ENCODE peak calls at places on chromosome 21, in eight cellular contexts. Z, T, A, O, B, J, S and X are unnamed samples. For H3K36me3 and H3K27me3, the result is how much of the 10 kb centered on the place peaks cover.

GRCh38 chr21:39096754-39097153 is 86.5 kb downstream of the PSMG1 start:
- DNase-seq in Z (no peak), T (no peak), A (no peak), O (no peak), B (no peak), J (peak), S (no peak), X (no peak)

GRCh38 chr21:39515684-39516083 is 63.9 kb downstream of the SH3BGR start:
- DNase-seq in Z (no peak), T (no peak), A (no peak), O (no peak), B (no peak), J (no peak), S (no peak), X (no peak)

GRCh38 chr21:19123525-19123924 is 719.9 kb upstream of the TMPRSS15 start:
- DNase-seq in Z (no peak), T (no peak), A (no peak), O (no peak), B (no peak), J (no peak), S (no peak), X (no peak)

GRCh38 chr21:25607151-25607811 is at the start of gene MRPL39:
- DNase-seq in Z (peak), T (peak), A (peak), O (peak), B (peak), J (peak), S (peak), X (peak)

GRCh38 chr21:16342932-16343331 is 613.1 kb downstream of the USP25 start:
- DNase-seq in Z (no peak), T (no peak), A (no peak), O (no peak), B (no peak), J (no peak), S (no peak), X (no peak)

GRCh38 chr21:25999935-26000582 is 170.5 kb downstream of the APP start:
- DNase-seq in Z (no peak), T (no peak), A (no peak), O (peak), B (no peak), J (no peak), S (no peak), X (no peak)

GRCh38 chr21:24110846-24111245 is 1496.4 kb downstream of the MRPL39 start:
- DNase-seq in Z (no peak), T (no peak), A (no peak), O (no peak), B (peak), J (no peak), S (no peak), X (no peak)

GRCh38 chr21:17370263-17370662 is 142.6 kb upstream of the CXADR start:
- DNase-seq in Z (no peak), T (no peak), A (no peak), O (no peak), B (peak), J (no peak), S (no peak), X (no peak)

GRCh38 chr21:30839304-30839703 is 9.7 kb upstream of the KRTAP7-1 start:
- DNase-seq in Z (peak), T (peak), A (peak), O (no peak), B (peak), J (peak), S (no peak), X (no peak)

GRCh38 chr21:25512095-25513086 is 94.9 kb downstream of the MRPL39 start:
- DNase-seq in Z (no peak), T (no peak), A (no peak), O (no peak), B (no peak), J (no peak), S (no peak), X (no peak)

GRCh38 chr21:26112127-26112742 is 58.3 kb downstream of the APP start:
- DNase-seq in Z (no peak), T (no peak), A (no peak), O (no peak), B (no peak), J (no peak), S (no peak), X (no peak)

GRCh38 chr21:39136711-39137110 is 46.5 kb downstream of the PSMG1 start:
- DNase-seq in Z (no peak), T (no peak), A (no peak), O (no peak), B (peak), J (no peak), S (no peak), X (no peak)

GRCh38 chr21:27423073-27423472 is 456.2 kb upstream of the ADAMTS5 start:
- DNase-seq in Z (no peak), T (no peak), A (no peak), O (no peak), B (peak), J (no peak), S (no peak), X (no peak)

GRCh38 chr21:22355949-22356348 is 1357.7 kb downstream of the NCAM2 start:
- DNase-seq in Z (no peak), T (no peak), A (no peak), O (no peak), B (peak), J (no peak), S (no peak), X (no peak)

GRCh38 chr21:17612565-17613241 is at the start of gene BTG3:
- DNase-seq in Z (peak), T (peak), A (peak), O (peak), B (peak), J (peak), S (peak), X (peak)

GRCh38 chr21:35335951-35336446 is 286.9 kb upstream of the RUNX1 start:
- DNase-seq in Z (no peak), T (no peak), A (no peak), O (no peak), B (no peak), J (no peak), S (no peak), X (no peak)

GRCh38 chr21:44919111-44919912 is 1.4 kb downstream of the ITGB2 start:
- DNase-seq in Z (no peak), T (no peak), A (no peak), O (no peak), B (no peak), J (no peak), S (no peak), X (no peak)

GRCh38 chr21:44729336-44730027 is 18.1 kb upstream of the TSPEAR start:
- DNase-seq in Z (no peak), T (no peak), A (no peak), O (no peak), B (no peak), J (no peak), S (no peak), X (no peak)

GRCh38 chr21:44666401-44667320 is at the start of gene KRTAP12-2:
- DNase-seq in Z (no peak), T (no peak), A (no peak), O (no peak), B (peak), J (no peak), S (no peak), X (no peak)

GRCh38 chr21:38773108-38774061 is 32.3 kb upstream of the ETS2 start:
- DNase-seq in Z (peak), T (no peak), A (no peak), O (no peak), B (peak), J (no peak), S (peak), X (no peak)

GRCh38 chr21:26587621-26588260 is 14.7 kb upstream of the CYYR1 start:
- DNase-seq in Z (peak), T (no peak), A (no peak), O (no peak), B (peak), J (no peak), S (no peak), X (no peak)

GRCh38 chr21:44300262-44300959 is 558 bp downstream of the PFKL start:
- DNase-seq in Z (peak), T (no peak), A (peak), O (peak), B (peak), J (peak), S (no peak), X (peak)

GRCh38 chr21:16046625-16047340 is 317.0 kb downstream of the USP25 start:
- DNase-seq in Z (no peak), T (no peak), A (no peak), O (no peak), B (peak), J (no peak), S (no peak), X (no peak)

GRCh38 chr21:44712203-44713028 is 1.0 kb upstream of the TSPEAR start:
- DNase-seq in Z (no peak), T (no peak), A (no peak), O (no peak), B (no peak), J (peak), S (no peak), X (no peak)

GRCh38 chr21:17911628-17912027 is 92.5 kb upstream of the C21orf91 start:
- DNase-seq in Z (no peak), T (no peak), A (no peak), O (no peak), B (peak), J (no peak), S (no peak), X (no peak)

GRCh38 chr21:27571706-27572105 is 604.8 kb upstream of the ADAMTS5 start:
- DNase-seq in Z (no peak), T (no peak), A (no peak), O (no peak), B (peak), J (no peak), S (no peak), X (no peak)

GRCh38 chr21:27722095-27722494 is 755.2 kb upstream of the ADAMTS5 start:
- DNase-seq in Z (no peak), T (no peak), A (peak), O (no peak), B (peak), J (no peak), S (no peak), X (no peak)

GRCh38 chr21:26845750-26846035 is 484 bp upstream of the ADAMTS1 start:
- DNase-seq in Z (no peak), T (no peak), A (no peak), O (no peak), B (no peak), J (no peak), S (no peak), X (no peak)

GRCh38 chr21:44550807-44551206 is 498 bp downstream of the KRTAP10-2 start:
- DNase-seq in Z (no peak), T (no peak), A (no peak), O (no peak), B (peak), J (no peak), S (no peak), X (no peak)

GRCh38 chr21:17679002-17679600 is 66.4 kb upstream of the BTG3 start:
- DNase-seq in Z (peak), T (peak), A (no peak), O (peak), B (peak), J (no peak), S (peak), X (peak)

GRCh38 chr21:16280731-16281130 is 550.9 kb downstream of the USP25 start:
- DNase-seq in Z (no peak), T (no peak), A (no peak), O (no peak), B (no peak), J (no peak), S (no peak), X (no peak)

GRCh38 chr21:16644690-16645089 is 868.2 kb upstream of the CXADR start:
- DNase-seq in Z (no peak), T (no peak), A (no peak), O (no peak), B (no peak), J (no peak), S (no peak), X (no peak)

GRCh38 chr21:41919666-41920398 is 34.0 kb downstream of the C2CD2 start:
- DNase-seq in Z (no peak), T (no peak), A (no peak), O (no peak), B (no peak), J (no peak), S (no peak), X (no peak)
- H3K36me3 ChIP-seq in Z (under half), T (under half), A (under half), O (under half), B (under half), J (under half), S (under half), X (under half)

GRCh38 chr21:36753556-36753955 is 54.6 kb downstream of the SIM2 start:
- DNase-seq in Z (no peak), T (no peak), A (no peak), O (no peak), B (peak), J (no peak), S (no peak), X (no peak)

GRCh38 chr21:36750579-36750959 is 51.7 kb downstream of the SIM2 start:
- DNase-seq in Z (no peak), T (no peak), A (no peak), O (no peak), B (no peak), J (no peak), S (no peak), X (no peak)

GRCh38 chr21:36754241-36754881 is 55.4 kb downstream of the SIM2 start:
- DNase-seq in Z (no peak), T (no peak), A (no peak), O (no peak), B (no peak), J (no peak), S (no peak), X (no peak)

GRCh38 chr21:36749935-36750578 is 51.1 kb downstream of the SIM2 start:
- DNase-seq in Z (peak), T (peak), A (peak), O (no peak), B (no peak), J (no peak), S (no peak), X (no peak)

DNA sequence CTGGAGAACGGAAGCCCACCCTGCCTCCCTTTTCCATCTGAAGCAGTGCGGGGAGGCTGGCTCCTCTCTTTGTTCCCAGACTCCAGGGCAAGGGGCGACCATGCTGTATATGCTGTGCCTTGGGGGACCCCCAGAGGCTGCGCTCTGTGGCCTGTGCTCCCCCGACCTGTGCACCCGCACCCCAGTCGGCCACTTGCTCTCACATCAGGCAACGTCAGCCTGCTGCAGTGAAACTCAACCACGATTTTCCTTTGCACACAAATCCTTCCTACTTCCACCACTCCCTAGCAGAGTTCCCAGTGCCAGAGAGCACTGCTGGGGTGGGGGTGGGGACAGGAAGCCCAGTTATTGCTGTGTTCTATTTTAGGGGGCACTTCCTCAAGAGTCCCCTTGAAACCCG is 52.5 kb downstream of the SIM2 start:
- DNase-seq in Z (no peak), T (no peak), A (no peak), O (no peak), B (no peak), J (no peak), S (no peak), X (no peak)
- H3K4me3 ChIP-seq in Z (no peak), T (no peak), A (no peak), O (no peak), B (no peak), J (no peak), S (no peak), X (no peak)

GRCh38 chr21:42222386-42222785 is 3.4 kb downstream of the ABCG1 start:
- DNase-seq in Z (no peak), T (no peak), A (no peak), O (no peak), B (no peak), J (no peak), S (no peak), X (no peak)
- H3K27me3 ChIP-seq in Z (under half), T (half or more), A (under half), O (under half), B (under half), J (under half), S (under half), X (under half)

DNA sequence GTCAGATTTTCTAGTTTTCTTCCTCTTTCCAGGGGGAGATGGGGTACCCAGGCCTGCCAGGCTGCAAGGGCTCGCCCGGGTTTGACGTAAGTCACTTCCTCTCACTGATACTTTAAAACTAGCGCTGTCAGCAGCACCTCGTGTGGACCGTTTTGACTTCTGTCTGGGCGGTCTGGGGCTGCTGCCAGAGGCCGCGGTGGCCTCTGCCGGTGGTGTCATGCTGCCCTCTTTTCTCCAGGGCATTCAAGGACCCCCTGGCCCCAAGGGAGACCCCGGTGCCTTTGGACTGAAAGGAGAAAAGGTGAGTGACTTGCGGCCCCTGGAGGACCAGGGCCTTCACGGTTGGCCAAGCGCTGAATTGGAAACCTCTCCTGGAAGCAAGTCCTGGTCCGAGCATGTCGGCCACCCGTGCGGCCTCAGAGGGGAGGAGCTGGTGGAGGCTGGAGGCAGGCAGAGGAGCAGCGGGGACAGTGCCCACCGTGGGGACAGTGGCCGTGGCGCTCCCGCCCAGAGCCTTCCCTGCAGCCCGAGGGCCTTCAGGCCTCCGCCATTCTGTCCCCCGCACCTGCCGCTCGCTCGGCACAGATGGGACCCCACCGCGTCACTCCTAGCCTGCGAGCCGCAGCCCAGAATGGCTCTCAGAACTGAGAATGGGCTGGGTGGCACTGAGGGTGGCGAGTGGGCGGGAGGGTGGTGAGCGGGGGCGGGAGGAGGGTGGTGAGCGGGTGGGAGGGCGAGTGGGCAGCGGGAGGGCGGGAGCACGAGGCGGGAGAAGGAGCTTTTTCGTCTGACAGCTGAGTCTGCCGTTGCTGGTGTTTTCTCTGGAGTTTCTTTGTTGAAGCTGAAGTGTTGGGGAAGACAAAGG is 9.4 kb downstream of the COL6A1 start:
- DNase-seq in Z (no peak), T (no peak), A (peak), O (no peak), B (no peak), J (peak), S (no peak), X (peak)
- H3K36me3 ChIP-seq in Z (under half), T (half or more), A (under half), O (under half), B (under half), J (under half), S (under half), X (under half)

DNA sequence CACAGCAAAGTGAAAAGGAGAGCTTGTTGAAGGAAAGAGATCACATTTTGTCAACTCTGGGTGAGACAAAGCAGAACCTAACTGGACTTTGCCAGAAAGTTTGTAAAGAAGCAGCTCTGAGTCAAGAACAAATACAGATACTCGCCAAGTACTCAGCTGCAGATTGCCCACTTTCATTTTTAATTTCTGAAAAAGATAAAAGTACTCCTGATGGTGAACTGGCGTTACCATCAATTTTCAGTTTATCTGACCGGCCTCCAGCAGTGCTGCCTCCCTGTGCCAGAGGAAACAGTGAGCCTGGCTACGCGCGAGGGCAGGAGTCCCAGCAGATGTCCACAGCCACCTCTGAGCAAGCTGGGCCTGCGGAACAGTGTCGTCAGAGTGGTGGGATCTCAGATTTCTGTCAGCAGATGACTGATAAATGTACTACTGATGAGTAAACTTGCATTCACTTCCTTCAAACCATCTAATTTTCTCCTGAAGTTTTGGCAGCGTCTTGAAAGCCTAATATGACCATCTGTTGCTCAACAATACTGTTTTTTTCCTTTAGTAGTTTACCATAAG is 43.8 kb downstream of the BACH1 start:
- DNase-seq in Z (peak), T (no peak), A (no peak), O (no peak), B (peak), J (no peak), S (no peak), X (peak)
- H3K4me3 ChIP-seq in Z (peak), T (no peak), A (no peak), O (no peak), B (peak), J (no peak), S (no peak), X (peak)

GRCh38 chr21:14754259-14754604 is 208.1 kb upstream of the SAMSN1 start:
- DNase-seq in Z (no peak), T (no peak), A (no peak), O (no peak), B (no peak), J (no peak), S (no peak), X (no peak)

GRCh38 chr21:14753069-14753465 is 207.0 kb upstream of the SAMSN1 start:
- DNase-seq in Z (no peak), T (no peak), A (no peak), O (no peak), B (no peak), J (no peak), S (no peak), X (no peak)

GRCh38 chr21:14755086-14755485 is 209.0 kb upstream of the SAMSN1 start:
- DNase-seq in Z (no peak), T (no peak), A (no peak), O (no peak), B (no peak), J (no peak), S (no peak), X (no peak)

GRCh38 chr21:14753466-14754258 is 207.5 kb upstream of the SAMSN1 start:
- DNase-seq in Z (no peak), T (no peak), A (no peak), O (no peak), B (no peak), J (no peak), S (no peak), X (no peak)

DNA sequence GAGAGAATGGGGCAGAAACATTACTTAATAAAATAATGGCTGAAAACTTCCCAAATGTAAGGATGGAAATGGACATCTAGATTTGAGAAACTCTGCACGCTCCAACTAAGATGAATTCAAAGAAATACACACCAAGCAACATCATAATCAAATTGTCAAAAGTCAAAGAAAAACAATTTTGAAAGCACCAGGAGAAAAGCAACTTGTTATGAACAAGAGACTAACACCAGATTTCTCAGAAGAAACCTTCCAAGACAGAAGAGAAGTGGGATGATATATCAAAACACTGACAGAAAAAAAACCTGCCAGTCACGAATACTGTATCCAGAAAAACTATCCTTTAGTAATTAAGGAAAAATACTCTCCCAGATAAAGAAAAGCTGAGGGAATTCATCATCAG is 208.6 kb upstream of the SAMSN1 start:
- DNase-seq in Z (no peak), T (no peak), A (no peak), O (no peak), B (no peak), J (no peak), S (no peak), X (no peak)
- H3K27me3 ChIP-seq in Z (under half), T (under half), A (under half), O (under half), B (under half), J (under half), S (under half), X (under half)

GRCh38 chr21:33433425-33434114 is 30.4 kb downstream of the IFNGR2 start:
- DNase-seq in Z (peak), T (no peak), A (no peak), O (no peak), B (no peak), J (no peak), S (no peak), X (no peak)
- H3K36me3 ChIP-seq in Z (half or more), T (half or more), A (under half), O (half or more), B (under half), J (half or more), S (under half), X (under half)